ENCODE peak calls at places on chromosome 1, in six cellular contexts. One of them, this sample, is unnamed.

GRCh38 chr1:218516526-218516925 is 171.4 kb downstream of the TGFB2 start:
- DNase-seq in trophoblast cell: peak; percentile 89
- DNase-seq in H9: no peak
- DNase-seq in mesenchymal stem cell: no peak
- DNase-seq in IMR-90: no peak
- DNase-seq in H1: no peak
- DNase-seq in this sample: no peak

GRCh38 chr1:207079706-207080246 is 8.9 kb upstream of the C4BPB start:
- DNase-seq in trophoblast cell: no peak
- DNase-seq in H9: no peak
- DNase-seq in mesenchymal stem cell: no peak
- DNase-seq in IMR-90: no peak
- DNase-seq in H1: no peak
- DNase-seq in this sample: no peak

GRCh38 chr1:45246760-45247159 is 40.4 kb upstream of the ZSWIM5 start:
- DNase-seq in trophoblast cell: peak; percentile 90
- DNase-seq in H9: no peak
- DNase-seq in mesenchymal stem cell: peak; percentile 72
- DNase-seq in IMR-90: peak; percentile 91
- DNase-seq in H1: no peak
- DNase-seq in this sample: no peak

GRCh38 chr1:228986093-228986904 is 251.0 kb downstream of the RHOU start:
- DNase-seq in trophoblast cell: no peak
- DNase-seq in H9: no peak
- DNase-seq in mesenchymal stem cell: no peak
- DNase-seq in IMR-90: peak; percentile 25
- DNase-seq in H1: no peak
- DNase-seq in this sample: no peak

GRCh38 chr1:95002657-95003432 is 69.9 kb downstream of the ALG14 start:
- DNase-seq in trophoblast cell: no peak
- DNase-seq in H9: no peak
- DNase-seq in mesenchymal stem cell: peak; percentile 38
- DNase-seq in IMR-90: peak; percentile 39
- DNase-seq in H1: no peak
- DNase-seq in this sample: no peak

GRCh38 chr1:247373721-247374141 is 42.1 kb upstream of the ZNF496 start:
- DNase-seq in trophoblast cell: peak; percentile 77
- DNase-seq in H9: peak; percentile 85
- DNase-seq in mesenchymal stem cell: no peak
- DNase-seq in IMR-90: peak; percentile 32
- DNase-seq in H1: peak; percentile 89
- DNase-seq in this sample: peak; percentile 30

GRCh38 chr1:221392453-221392852 is 349.4 kb downstream of the DUSP10 start:
- DNase-seq in trophoblast cell: no peak
- DNase-seq in H9: no peak
- DNase-seq in mesenchymal stem cell: peak; percentile 6
- DNase-seq in IMR-90: peak; percentile 86
- DNase-seq in H1: no peak
- DNase-seq in this sample: no peak

GRCh38 chr1:176884286-176884685 is 280.2 kb downstream of the ASTN1 start:
- DNase-seq in trophoblast cell: no peak
- DNase-seq in H9: no peak
- DNase-seq in mesenchymal stem cell: no peak
- DNase-seq in IMR-90: no peak
- DNase-seq in H1: no peak
- DNase-seq in this sample: no peak

GRCh38 chr1:225462714-225463574 is 35.1 kb upstream of the LBR start:
- DNase-seq in trophoblast cell: no peak
- DNase-seq in H9: no peak
- DNase-seq in mesenchymal stem cell: no peak
- DNase-seq in IMR-90: no peak
- DNase-seq in H1: no peak
- DNase-seq in this sample: no peak

GRCh38 chr1:57506941-57507340 is 83.1 kb upstream of the DAB1 start:
- DNase-seq in trophoblast cell: no peak
- DNase-seq in H9: no peak
- DNase-seq in mesenchymal stem cell: no peak
- DNase-seq in IMR-90: no peak
- DNase-seq in H1: no peak
- DNase-seq in this sample: no peak

GRCh38 chr1:109877320-109877771 is 33.3 kb upstream of the CSF1 start:
- DNase-seq in trophoblast cell: peak; percentile 97
- DNase-seq in H9: peak; percentile 83
- DNase-seq in mesenchymal stem cell: peak; percentile 98
- DNase-seq in IMR-90: peak; percentile 94
- DNase-seq in H1: peak; percentile 70
- DNase-seq in this sample: peak; percentile 37

GRCh38 chr1:40185951-40186864 is 25.0 kb downstream of the RLF start:
- DNase-seq in trophoblast cell: peak; percentile 33
- DNase-seq in H9: no peak
- DNase-seq in mesenchymal stem cell: peak; percentile 47
- DNase-seq in IMR-90: peak; percentile 62
- DNase-seq in H1: no peak
- DNase-seq in this sample: no peak

GRCh38 chr1:208728815-208729214 is 484.6 kb upstream of the PLXNA2 start:
- DNase-seq in trophoblast cell: no peak
- DNase-seq in H9: no peak
- DNase-seq in mesenchymal stem cell: no peak
- DNase-seq in IMR-90: no peak
- DNase-seq in H1: no peak
- DNase-seq in this sample: no peak
- H2AK5ac ChIP-seq in trophoblast cell: no peak overlapping the region
- H2AK5ac ChIP-seq in H9: no peak overlapping the region
- H2AK5ac ChIP-seq in mesenchymal stem cell: no peak overlapping the region
- H2AK5ac ChIP-seq in IMR-90: no peak overlapping the region
- H2AK5ac ChIP-seq in H1: no peak overlapping the region
- H2AK5ac ChIP-seq in this sample: no peak overlapping the region

DNA sequence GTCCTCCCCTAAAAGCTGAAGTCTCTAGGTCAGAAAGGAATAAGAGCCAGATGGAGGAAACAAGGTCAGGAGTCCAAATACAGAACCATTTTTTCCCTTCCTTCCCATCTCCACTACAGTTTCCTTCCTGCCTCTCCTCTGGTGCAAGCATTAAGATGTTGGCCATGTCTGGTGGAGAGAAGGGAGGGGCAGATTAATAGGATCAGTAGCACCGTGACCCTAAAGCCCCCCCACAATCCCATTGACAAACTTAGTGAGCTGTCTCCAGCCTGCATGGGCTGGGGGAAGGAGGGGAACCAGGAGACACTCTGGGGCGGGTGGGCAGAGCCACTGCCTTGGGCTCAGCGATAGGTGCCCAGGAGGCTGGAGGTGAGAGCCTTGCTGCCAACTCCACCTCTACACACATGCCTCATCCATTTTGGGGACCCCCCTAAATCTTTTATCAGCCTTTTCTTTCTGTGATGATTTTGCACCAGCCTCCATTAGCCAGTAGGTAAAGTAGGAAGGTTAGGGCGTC is 59.8 kb downstream of the RHBG start:
- DNase-seq in trophoblast cell: no peak
- DNase-seq in H9: no peak
- DNase-seq in mesenchymal stem cell: no peak
- DNase-seq in IMR-90: no peak
- DNase-seq in H1: no peak
- DNase-seq in this sample: no peak
- H2BK120ac ChIP-seq in trophoblast cell: no peak overlapping the region
- H2BK120ac ChIP-seq in H9: no peak overlapping the region
- H2BK120ac ChIP-seq in mesenchymal stem cell: no peak overlapping the region
- H2BK120ac ChIP-seq in IMR-90: no peak overlapping the region
- H2BK120ac ChIP-seq in H1: no peak overlapping the region
- H2BK120ac ChIP-seq in this sample: no peak overlapping the region

GRCh38 chr1:41895552-41895951 is 23.2 kb downstream of the HIVEP3 start:
- DNase-seq in trophoblast cell: no peak
- DNase-seq in H9: no peak
- DNase-seq in mesenchymal stem cell: no peak
- DNase-seq in IMR-90: no peak
- DNase-seq in H1: no peak
- DNase-seq in this sample: no peak

GRCh38 chr1:41898191-41898713 is 20.5 kb downstream of the HIVEP3 start:
- DNase-seq in trophoblast cell: peak; percentile 74
- DNase-seq in H9: no peak
- DNase-seq in mesenchymal stem cell: peak; percentile 85
- DNase-seq in IMR-90: peak; percentile 62
- DNase-seq in H1: no peak
- DNase-seq in this sample: no peak

GRCh38 chr1:41892211-41892840 is 26.4 kb downstream of the HIVEP3 start:
- DNase-seq in trophoblast cell: no peak
- DNase-seq in H9: no peak
- DNase-seq in mesenchymal stem cell: peak; percentile 30
- DNase-seq in IMR-90: no peak
- DNase-seq in H1: no peak
- DNase-seq in this sample: no peak

GRCh38 chr1:41894101-41894620 is 24.6 kb downstream of the HIVEP3 start:
- DNase-seq in trophoblast cell: no peak
- DNase-seq in H9: no peak
- DNase-seq in mesenchymal stem cell: no peak
- DNase-seq in IMR-90: no peak
- DNase-seq in H1: no peak
- DNase-seq in this sample: no peak

DNA sequence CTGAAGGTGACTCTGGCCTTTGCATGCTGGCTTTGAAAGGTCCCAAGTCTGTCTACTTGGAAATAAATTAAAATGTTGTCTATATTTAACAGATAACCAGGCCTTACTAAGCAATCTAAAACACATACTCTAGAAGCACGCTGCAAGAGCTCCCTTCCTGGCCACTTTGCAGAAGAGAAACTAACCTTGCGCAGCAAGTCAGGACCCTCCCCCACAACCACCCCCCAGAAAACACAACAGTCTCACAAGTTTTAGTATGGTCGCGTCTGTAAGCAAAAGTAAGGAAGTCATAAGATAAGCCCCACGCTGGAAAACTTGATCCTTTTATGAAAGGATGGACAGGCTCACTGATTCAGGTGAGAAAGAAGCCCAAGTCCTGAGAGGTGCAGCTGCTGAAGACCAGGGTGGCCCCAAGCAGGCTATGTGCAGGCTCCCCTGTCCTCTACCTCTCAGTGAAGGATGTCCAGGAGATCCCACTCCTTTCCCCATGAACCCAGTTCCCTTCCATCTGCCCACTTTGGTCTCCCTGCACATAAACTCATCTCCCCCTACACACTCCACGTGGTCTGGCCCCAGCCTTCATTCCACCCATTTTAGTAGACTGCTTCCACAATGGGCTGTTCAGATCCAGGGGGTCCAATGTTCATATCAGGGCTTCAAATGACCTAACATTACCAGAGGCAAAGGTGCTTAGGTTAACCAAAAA is 23.8 kb downstream of the HIVEP3 start:
- DNase-seq in trophoblast cell: no peak
- DNase-seq in H9: no peak
- DNase-seq in mesenchymal stem cell: no peak
- DNase-seq in IMR-90: no peak
- DNase-seq in H1: no peak
- DNase-seq in this sample: no peak
- H2AFZ ChIP-seq in trophoblast cell: no peak overlapping the region
- H2AFZ ChIP-seq in H9: no peak overlapping the region
- H2AFZ ChIP-seq in mesenchymal stem cell: no peak overlapping the region
- H2AFZ ChIP-seq in IMR-90: no peak overlapping the region
- H2AFZ ChIP-seq in H1: no peak overlapping the region
- H2AFZ ChIP-seq in this sample: no peak overlapping the region

GRCh38 chr1:54885863-54886723 is 902 bp downstream of the DHCR24 start:
- DNase-seq in trophoblast cell: peak; percentile 52
- DNase-seq in H9: no peak
- DNase-seq in mesenchymal stem cell: peak; percentile 39
- DNase-seq in IMR-90: no peak
- DNase-seq in H1: peak; percentile 55
- DNase-seq in this sample: no peak
- H2AK5ac ChIP-seq in trophoblast cell: no peak overlapping the region
- H2AK5ac ChIP-seq in H9: no peak overlapping the region
- H2AK5ac ChIP-seq in mesenchymal stem cell: no peak overlapping the region
- H2AK5ac ChIP-seq in IMR-90: peak overlapping the region; percentile 22
- H2AK5ac ChIP-seq in H1: peak overlapping the region; percentile 76
- H2AK5ac ChIP-seq in this sample: peak overlapping the region; percentile 80

DNA sequence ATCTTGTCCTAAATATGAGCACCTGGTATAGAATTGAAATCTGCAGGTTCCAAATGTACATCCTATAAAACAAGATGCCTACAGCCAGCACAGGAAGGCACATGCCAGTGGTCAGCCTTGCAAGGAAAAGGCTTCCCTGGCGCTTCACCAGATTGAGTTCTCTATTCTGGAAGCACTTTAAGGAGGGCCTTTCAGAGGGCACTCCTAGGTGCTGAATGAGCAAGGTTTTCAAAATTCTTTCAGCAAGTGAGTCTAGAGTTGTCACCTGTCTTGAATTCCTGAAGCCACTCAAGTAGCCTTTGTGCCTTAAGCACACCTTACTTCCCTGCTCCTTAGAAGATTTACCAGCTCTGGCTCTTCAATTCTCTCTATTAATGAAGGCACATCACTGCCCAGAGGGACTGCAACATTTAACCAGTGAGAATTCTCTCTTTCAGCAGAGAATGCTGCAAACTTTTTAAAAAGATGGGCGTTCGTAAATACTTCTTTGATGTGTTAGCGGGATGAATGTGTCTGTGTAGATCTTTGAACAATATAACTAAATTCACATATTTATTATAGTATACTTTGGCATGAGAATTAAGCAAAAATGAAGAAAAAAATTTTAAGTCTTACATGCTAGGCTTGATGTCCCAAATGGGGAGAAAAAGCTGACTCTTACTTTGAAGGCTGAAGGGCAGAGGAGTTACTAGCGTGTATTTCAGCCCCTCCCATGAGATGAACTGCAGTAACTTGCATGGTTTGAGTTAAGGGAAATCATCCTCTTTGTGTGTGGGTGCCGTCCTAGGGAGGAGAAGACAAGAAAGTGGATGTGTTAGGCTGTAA is 162.0 kb downstream of the NTPCR start:
- DNase-seq in trophoblast cell: peak; percentile 51
- DNase-seq in H9: no peak
- DNase-seq in mesenchymal stem cell: peak; percentile 34
- DNase-seq in IMR-90: peak; percentile 21
- DNase-seq in H1: no peak
- DNase-seq in this sample: peak; percentile 5
- H2BK120ac ChIP-seq in trophoblast cell: peak overlapping the region; percentile 76
- H2BK120ac ChIP-seq in H9: no peak overlapping the region
- H2BK120ac ChIP-seq in mesenchymal stem cell: peak overlapping the region; percentile 78
- H2BK120ac ChIP-seq in IMR-90: peak overlapping the region; percentile 86
- H2BK120ac ChIP-seq in H1: peak overlapping the region; percentile 55
- H2BK120ac ChIP-seq in this sample: no peak overlapping the region

DNA sequence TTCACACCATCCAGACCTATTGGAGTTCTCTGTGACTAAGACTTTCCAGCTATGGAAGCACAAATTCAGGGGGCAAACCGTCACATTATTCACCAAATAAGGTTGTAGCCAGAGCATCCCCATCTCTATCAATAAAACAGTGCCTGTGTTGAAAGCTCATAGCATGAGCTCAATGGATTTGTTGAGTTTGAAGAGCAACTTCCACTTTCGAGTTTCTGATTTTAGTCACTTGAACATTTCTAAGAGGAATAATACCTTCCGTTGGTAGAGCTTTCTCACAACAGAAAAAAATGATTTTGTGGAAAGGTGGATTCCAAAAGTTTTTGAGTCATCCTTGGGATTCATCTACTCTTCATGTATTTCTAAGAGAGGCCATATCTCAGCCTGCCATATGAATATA is 13.0 kb upstream of the ELAVL4 start:
- DNase-seq in trophoblast cell: no peak
- DNase-seq in H9: no peak
- DNase-seq in mesenchymal stem cell: no peak
- DNase-seq in IMR-90: no peak
- DNase-seq in H1: no peak
- DNase-seq in this sample: no peak
- H2AFZ ChIP-seq in trophoblast cell: no peak overlapping the region
- H2AFZ ChIP-seq in H9: no peak overlapping the region
- H2AFZ ChIP-seq in mesenchymal stem cell: no peak overlapping the region
- H2AFZ ChIP-seq in IMR-90: no peak overlapping the region
- H2AFZ ChIP-seq in H1: no peak overlapping the region
- H2AFZ ChIP-seq in this sample: no peak overlapping the region

GRCh38 chr1:32755098-32755809 is 52.7 kb upstream of the SYNC start:
- DNase-seq in trophoblast cell: no peak
- DNase-seq in H9: no peak
- DNase-seq in mesenchymal stem cell: no peak
- DNase-seq in IMR-90: no peak
- DNase-seq in H1: peak; percentile 82
- DNase-seq in this sample: no peak
- H2AK5ac ChIP-seq in trophoblast cell: peak overlapping the region; percentile 31
- H2AK5ac ChIP-seq in H9: no peak overlapping the region
- H2AK5ac ChIP-seq in mesenchymal stem cell: peak overlapping the region; percentile 90
- H2AK5ac ChIP-seq in IMR-90: no peak overlapping the region
- H2AK5ac ChIP-seq in H1: peak overlapping the region; percentile 41
- H2AK5ac ChIP-seq in this sample: peak overlapping the region; percentile 36